ENCODE peak calls at places on chromosomes 13 and 19, in five cellular contexts. M, A, O, N and W are unnamed samples.

GRCh38 chr19:29128203-29128602 is 84.7 kb downstream of the UQCRFS1 start:
- DNase-seq in M (no peak), A (no peak), O (no peak), N (no peak), W (no peak)

GRCh38 chr13:98819382-98819781 is 66.9 kb upstream of the SLC15A1 start:
- DNase-seq in M (no peak), A (no peak), O (no peak), N (no peak), W (no peak)

GRCh38 chr19:485583-486236 is 10.6 kb upstream of the MADCAM1 start:
- DNase-seq in M (no peak), A (peak; percentile 73), O (no peak), N (no peak), W (peak; percentile 75)

GRCh38 chr13:26062853-26063444 is 11.1 kb upstream of the SHISA2 start:
- DNase-seq in M (peak; percentile 76), A (peak; percentile 63), O (peak; percentile 78), N (peak; percentile 33), W (peak; percentile 53)

GRCh38 chr19:13013649-13014048 is 18.4 kb downstream of the NFIX start:
- DNase-seq in M (peak; percentile 61), A (peak; percentile 66), O (no peak), N (no peak), W (no peak)

GRCh38 chr13:104025303-104025702 is 959.1 kb upstream of the SLC10A2 start:
- DNase-seq in M (no peak), A (no peak), O (no peak), N (no peak), W (no peak)

GRCh38 chr13:35810286-35810685 is 320.9 kb downstream of the DCLK1 start:
- DNase-seq in M (no peak), A (no peak), O (no peak), N (no peak), W (no peak)

GRCh38 chr13:95641961-95642621 is 2.4 kb downstream of the DZIP1 start:
- DNase-seq in M (no peak), A (peak; percentile 77), O (peak; percentile 45), N (peak; percentile 43), W (peak; percentile 46)

GRCh38 chr19:1308718-1309117 is 23.0 kb downstream of the EFNA2 start:
- DNase-seq in M (no peak), A (no peak), O (no peak), N (no peak), W (no peak)

GRCh38 chr19:14116918-14117578 is 514 bp downstream of the PRKACA start:
- DNase-seq in M (no peak), A (peak; percentile 30), O (no peak), N (no peak), W (no peak)

GRCh38 chr13:92461402-92461801 is 765.2 kb upstream of the GPC6 start:
- DNase-seq in M (no peak), A (no peak), O (no peak), N (no peak), W (no peak)

GRCh38 chr13:59086147-59086546 is 1077.6 kb downstream of the DIAPH3 start:
- DNase-seq in M (peak; percentile 62), A (no peak), O (peak; percentile 57), N (peak; percentile 88), W (peak; percentile 31)

GRCh38 chr19:33430674-33431277 is 57.3 kb downstream of the CEBPG start:
- DNase-seq in M (peak; percentile 71), A (peak; percentile 79), O (peak; percentile 62), N (peak; percentile 61), W (peak; percentile 44)

GRCh38 chr19:54420383-54421168 is 5.3 kb downstream of the TTYH1 start:
- DNase-seq in M (no peak), A (no peak), O (no peak), N (no peak), W (no peak)

GRCh38 chr13:41060723-41061074 is 610 bp upstream of the WBP4 start:
- DNase-seq in M (peak; percentile 67), A (peak; percentile 95), O (no peak), N (no peak), W (peak; percentile 83)

GRCh38 chr19:45763691-45764294 is 5.3 kb downstream of the SIX5 start:
- DNase-seq in M (no peak), A (no peak), O (no peak), N (no peak), W (no peak)

GRCh38 chr19:855566-856120 is 3.5 kb downstream of the ELANE start:
- DNase-seq in M (no peak), A (no peak), O (no peak), N (no peak), W (no peak)

GRCh38 chr13:99064624-99065249 is 86.9 kb upstream of the DOCK9 start:
- DNase-seq in M (no peak), A (no peak), O (no peak), N (no peak), W (no peak)

GRCh38 chr19:47514869-47515588 is at the start of gene NAPA:
- DNase-seq in M (peak; percentile 98), A (peak; percentile 100), O (peak; percentile 100), N (peak; percentile 100), W (peak; percentile 100)

GRCh38 chr19:27657271-27658051 is 1555.5 kb downstream of the UQCRFS1 start:
- DNase-seq in M (no peak), A (no peak), O (no peak), N (no peak), W (peak; percentile 12)
- H3K9me3 ChIP-seq in M (no peaks in the 10 kb centered on the region), A (no peaks in the 10 kb centered on the region), O (no peaks in the 10 kb centered on the region), N (peaks cover 19% of the 10 kb centered on the region), W (peaks cover 17% of the 10 kb centered on the region)

DNA sequence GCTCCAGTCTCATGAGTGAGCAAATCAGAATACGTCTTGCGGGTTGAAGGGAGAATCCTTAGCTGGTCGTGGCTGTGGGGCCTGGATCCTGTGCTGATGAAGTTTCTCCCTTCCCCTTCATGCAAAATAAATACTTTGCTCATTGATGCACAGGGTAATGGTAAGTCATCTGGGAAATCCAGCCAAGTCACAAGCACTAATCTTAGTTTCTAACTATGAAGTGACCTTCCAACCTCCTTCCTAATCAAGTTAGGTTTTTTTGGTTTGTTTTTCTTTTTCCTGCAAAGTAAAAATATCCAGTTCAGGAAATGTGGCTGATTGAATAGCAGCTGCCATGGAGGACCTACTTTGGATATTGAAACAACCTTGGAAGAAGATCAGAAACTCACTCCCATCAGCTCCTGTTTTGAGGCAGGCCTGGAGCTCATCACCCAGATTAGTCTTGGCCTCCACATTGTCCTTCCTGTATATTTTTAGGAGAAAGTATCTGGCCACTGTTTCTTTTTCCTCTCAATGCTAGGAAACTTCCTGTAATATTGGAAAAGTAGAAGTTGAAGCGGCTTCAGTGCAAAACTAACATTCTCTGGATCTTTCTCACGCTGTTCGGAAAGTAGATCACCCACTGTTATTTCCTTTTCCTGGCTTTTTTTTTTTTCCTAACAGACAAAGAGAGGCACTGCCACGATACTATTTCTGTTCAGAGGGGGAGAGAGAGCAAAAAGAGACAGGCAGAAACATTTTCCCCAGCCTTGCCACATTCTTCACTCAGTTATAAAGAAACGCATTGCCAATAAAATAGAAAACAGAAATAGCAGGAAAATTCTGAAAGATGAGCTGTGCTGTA is 12.2 kb upstream of the ARL11 start:
- DNase-seq in M (no peak), A (peak; percentile 18), O (no peak), N (no peak), W (no peak)
- H2AFZ ChIP-seq in M (no peak overlapping the region), A (peak overlapping the region; percentile 94), O (peak overlapping the region; percentile 25), N (no peak overlapping the region), W (no peak overlapping the region)

DNA sequence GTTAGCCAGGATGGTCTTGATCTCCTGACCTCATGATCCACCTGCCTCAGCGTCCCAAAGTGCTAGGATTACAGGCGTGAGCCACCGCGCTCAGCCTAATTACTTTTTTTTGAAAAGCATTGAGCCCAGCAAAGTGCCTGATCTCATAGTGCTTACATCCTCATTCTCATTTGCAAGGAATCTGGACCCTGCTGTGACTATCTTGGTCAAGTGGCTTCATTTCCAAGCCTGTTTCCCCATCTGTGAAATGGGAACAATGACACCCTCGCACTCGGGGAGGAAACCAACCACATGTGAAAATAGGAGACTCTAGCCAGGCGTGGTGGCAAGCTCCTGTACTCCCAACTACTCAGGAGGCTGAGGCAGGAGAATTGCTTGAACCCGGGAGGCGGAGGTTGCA is 1.6 kb upstream of the PLEKHA4 start:
- DNase-seq in M (no peak), A (no peak), O (no peak), N (no peak), W (no peak)
- H3K4me1 ChIP-seq in M (peaks cover 8% of the 10 kb centered on the region), A (peaks cover 21% of the 10 kb centered on the region), O (peaks cover 7% of the 10 kb centered on the region), N (peaks cover 21% of the 10 kb centered on the region), W (peaks cover 32% of the 10 kb centered on the region)

GRCh38 chr19:39940221-39940833 is 5.9 kb upstream of the FCGBP start:
- DNase-seq in M (no peak), A (no peak), O (no peak), N (no peak), W (no peak)
- H3K9me3 ChIP-seq in M (no peaks in the 10 kb centered on the region), A (no peaks in the 10 kb centered on the region), O (no peaks in the 10 kb centered on the region), N (no peaks in the 10 kb centered on the region), W (no peaks in the 10 kb centered on the region)